ENCODE peak calls at places on chromosomes 11 and 22, in ten cellular contexts. One of them, this sample, is unnamed.
A peak's percentile ranks its signal among the peaks of the same experiment; 100 is the strongest.

GRCh38 chr11:304915-305833 is 2.4 kb upstream of the IFITM2 start:
- DNase-seq in colonic mucosa: peak; percentile 67
- DNase-seq in HCT116: no peak
- DNase-seq in mesendoderm: peak; percentile 81
- DNase-seq in mammary epithelial cell: peak; percentile 25
- DNase-seq in keratinocyte: no peak
- DNase-seq in GM23248: peak; percentile 87
- DNase-seq in endothelial cell of umbilical vein: peak; percentile 78
- DNase-seq in endodermal cell: peak; percentile 86
- DNase-seq in neural progenitor cell: peak; percentile 81
- DNase-seq in this sample: peak; percentile 93

GRCh38 chr11:72686639-72687215 is 12.5 kb upstream of the PDE2A start:
- DNase-seq in endodermal cell: no peak
- DNase-seq in GM23248: peak; percentile 42
- DNase-seq in keratinocyte: no peak
- DNase-seq in endothelial cell of umbilical vein: no peak
- DNase-seq in neural progenitor cell: no peak
- DNase-seq in HCT116: no peak
- DNase-seq in colonic mucosa: no peak
- DNase-seq in mesendoderm: no peak
- DNase-seq in mammary epithelial cell: no peak
- DNase-seq in this sample: no peak

GRCh38 chr11:134908583-134908982 is 496.5 kb upstream of the B3GAT1 start:
- DNase-seq in neural progenitor cell: no peak
- DNase-seq in HCT116: no peak
- DNase-seq in endodermal cell: no peak
- DNase-seq in GM23248: no peak
- DNase-seq in colonic mucosa: no peak
- DNase-seq in keratinocyte: no peak
- DNase-seq in mammary epithelial cell: no peak
- DNase-seq in endothelial cell of umbilical vein: no peak
- DNase-seq in mesendoderm: peak; percentile 6
- DNase-seq in this sample: no peak

GRCh38 chr11:69300124-69301032 is 6.4 kb downstream of the MYEOV start:
- DNase-seq in mammary epithelial cell: peak; percentile 52
- DNase-seq in endothelial cell of umbilical vein: no peak
- DNase-seq in neural progenitor cell: no peak
- DNase-seq in HCT116: no peak
- DNase-seq in mesendoderm: no peak
- DNase-seq in keratinocyte: no peak
- DNase-seq in colonic mucosa: no peak
- DNase-seq in endodermal cell: no peak
- DNase-seq in GM23248: peak; percentile 96
- DNase-seq in this sample: no peak

GRCh38 chr11:65423516-65424199 is 1.1 kb downstream of the NEAT1 start:
- DNase-seq in HCT116: no peak
- DNase-seq in keratinocyte: no peak
- DNase-seq in colonic mucosa: peak; percentile 51
- DNase-seq in mesendoderm: no peak
- DNase-seq in endodermal cell: peak; percentile 59
- DNase-seq in mammary epithelial cell: peak; percentile 25
- DNase-seq in neural progenitor cell: no peak
- DNase-seq in endothelial cell of umbilical vein: peak; percentile 28
- DNase-seq in GM23248: peak; percentile 48
- DNase-seq in this sample: no peak

GRCh38 chr11:119999220-119999619 is 138.7 kb downstream of the TRIM29 start:
- DNase-seq in mesendoderm: peak; percentile 86
- DNase-seq in GM23248: peak; percentile 5
- DNase-seq in neural progenitor cell: peak; percentile 54
- DNase-seq in mammary epithelial cell: peak; percentile 6
- DNase-seq in endodermal cell: peak; percentile 80
- DNase-seq in HCT116: no peak
- DNase-seq in keratinocyte: no peak
- DNase-seq in endothelial cell of umbilical vein: no peak
- DNase-seq in colonic mucosa: no peak
- DNase-seq in this sample: no peak

GRCh38 chr22:40387758-40388157 is 17.4 kb downstream of the SGSM3 start:
- DNase-seq in colonic mucosa: peak; percentile 61
- DNase-seq in keratinocyte: no peak
- DNase-seq in endodermal cell: no peak
- DNase-seq in GM23248: no peak
- DNase-seq in endothelial cell of umbilical vein: no peak
- DNase-seq in HCT116: no peak
- DNase-seq in mesendoderm: no peak
- DNase-seq in neural progenitor cell: no peak
- DNase-seq in mammary epithelial cell: no peak
- DNase-seq in this sample: no peak

GRCh38 chr22:27845603-27846100 is 44.1 kb upstream of the MN1 start:
- DNase-seq in GM23248: no peak
- DNase-seq in mesendoderm: peak; percentile 48
- DNase-seq in endodermal cell: peak; percentile 59
- DNase-seq in neural progenitor cell: no peak
- DNase-seq in HCT116: no peak
- DNase-seq in keratinocyte: no peak
- DNase-seq in endothelial cell of umbilical vein: no peak
- DNase-seq in colonic mucosa: no peak
- DNase-seq in mammary epithelial cell: no peak
- DNase-seq in this sample: no peak

GRCh38 chr11:114301927-114302326 is 5.7 kb downstream of the NNMT start:
- DNase-seq in colonic mucosa: no peak
- DNase-seq in GM23248: no peak
- DNase-seq in mesendoderm: no peak
- DNase-seq in HCT116: no peak
- DNase-seq in mammary epithelial cell: no peak
- DNase-seq in keratinocyte: no peak
- DNase-seq in endothelial cell of umbilical vein: no peak
- DNase-seq in endodermal cell: no peak
- DNase-seq in neural progenitor cell: no peak
- DNase-seq in this sample: no peak

GRCh38 chr11:114302663-114303062 is 6.5 kb downstream of the NNMT start:
- DNase-seq in mesendoderm: no peak
- DNase-seq in mammary epithelial cell: no peak
- DNase-seq in keratinocyte: no peak
- DNase-seq in neural progenitor cell: peak; percentile 72
- DNase-seq in endodermal cell: no peak
- DNase-seq in colonic mucosa: no peak
- DNase-seq in endothelial cell of umbilical vein: no peak
- DNase-seq in HCT116: no peak
- DNase-seq in GM23248: no peak
- DNase-seq in this sample: no peak

GRCh38 chr11:114304969-114305368 is 8.8 kb downstream of the NNMT start:
- DNase-seq in HCT116: no peak
- DNase-seq in GM23248: no peak
- DNase-seq in mesendoderm: no peak
- DNase-seq in keratinocyte: no peak
- DNase-seq in endothelial cell of umbilical vein: no peak
- DNase-seq in endodermal cell: no peak
- DNase-seq in neural progenitor cell: no peak
- DNase-seq in mammary epithelial cell: no peak
- DNase-seq in colonic mucosa: no peak
- DNase-seq in this sample: no peak

GRCh38 chr11:114301088-114301487 is 4.9 kb downstream of the NNMT start:
- DNase-seq in endodermal cell: no peak
- DNase-seq in GM23248: no peak
- DNase-seq in mesendoderm: no peak
- DNase-seq in neural progenitor cell: no peak
- DNase-seq in endothelial cell of umbilical vein: no peak
- DNase-seq in keratinocyte: no peak
- DNase-seq in mammary epithelial cell: no peak
- DNase-seq in colonic mucosa: no peak
- DNase-seq in HCT116: no peak
- DNase-seq in this sample: no peak

DNA sequence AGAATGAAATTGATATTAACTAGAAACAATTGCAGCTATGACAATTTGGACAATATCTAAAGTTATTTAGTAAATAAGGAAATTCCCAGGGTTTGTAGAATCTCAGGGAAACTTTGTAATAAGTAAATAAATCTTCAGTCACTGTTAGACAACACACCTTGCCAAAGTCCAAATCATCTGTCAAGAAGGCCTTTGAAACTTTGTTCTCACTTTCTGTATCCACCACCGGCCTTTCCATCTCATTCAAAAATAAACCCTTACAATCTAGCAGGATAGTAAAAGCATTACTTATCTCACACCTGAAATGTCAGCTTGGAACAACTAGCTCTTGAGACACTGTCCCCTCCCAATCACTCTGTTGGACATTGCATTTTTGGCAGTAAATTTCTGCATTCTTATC is 7.9 kb downstream of the NNMT start:
- DNase-seq in colonic mucosa: no peak
- DNase-seq in endothelial cell of umbilical vein: no peak
- DNase-seq in mesendoderm: no peak
- DNase-seq in HCT116: no peak
- DNase-seq in keratinocyte: no peak
- DNase-seq in endodermal cell: no peak
- DNase-seq in neural progenitor cell: no peak
- DNase-seq in mammary epithelial cell: no peak
- DNase-seq in GM23248: no peak
- DNase-seq in this sample: no peak
- H3K4me3 ChIP-seq in colonic mucosa: no peak overlapping the region
- H3K4me3 ChIP-seq in endothelial cell of umbilical vein: no peak overlapping the region
- H3K4me3 ChIP-seq in mesendoderm: no peak overlapping the region
- H3K4me3 ChIP-seq in HCT116: no peak overlapping the region
- H3K4me3 ChIP-seq in keratinocyte: no peak overlapping the region
- H3K4me3 ChIP-seq in endodermal cell: no peak overlapping the region
- H3K4me3 ChIP-seq in neural progenitor cell: no peak overlapping the region
- H3K4me3 ChIP-seq in mammary epithelial cell: no peak overlapping the region
- H3K4me3 ChIP-seq in GM23248: peak overlapping the region; percentile 99
- H3K4me3 ChIP-seq in this sample: no peak overlapping the region

GRCh38 chr22:25111579-25112517 is 87.8 kb upstream of the CRYBB3 start:
- DNase-seq in HCT116: no peak
- DNase-seq in colonic mucosa: peak; percentile 77
- DNase-seq in endodermal cell: peak; percentile 59
- DNase-seq in keratinocyte: no peak
- DNase-seq in neural progenitor cell: no peak
- DNase-seq in endothelial cell of umbilical vein: peak; percentile 27
- DNase-seq in mammary epithelial cell: no peak
- DNase-seq in mesendoderm: peak; percentile 28
- DNase-seq in GM23248: peak; percentile 7
- DNase-seq in this sample: no peak

GRCh38 chr22:25109878-25110595 is 89.6 kb upstream of the CRYBB3 start:
- DNase-seq in mammary epithelial cell: no peak
- DNase-seq in mesendoderm: no peak
- DNase-seq in colonic mucosa: no peak
- DNase-seq in neural progenitor cell: no peak
- DNase-seq in keratinocyte: no peak
- DNase-seq in endothelial cell of umbilical vein: no peak
- DNase-seq in GM23248: no peak
- DNase-seq in HCT116: no peak
- DNase-seq in endodermal cell: no peak
- DNase-seq in this sample: no peak

GRCh38 chr22:25110596-25110845 is 89.1 kb upstream of the CRYBB3 start:
- DNase-seq in mammary epithelial cell: no peak
- DNase-seq in mesendoderm: no peak
- DNase-seq in colonic mucosa: no peak
- DNase-seq in endothelial cell of umbilical vein: no peak
- DNase-seq in keratinocyte: no peak
- DNase-seq in HCT116: no peak
- DNase-seq in endodermal cell: no peak
- DNase-seq in GM23248: no peak
- DNase-seq in neural progenitor cell: no peak
- DNase-seq in this sample: no peak

GRCh38 chr22:25112538-25113253 is 87.0 kb upstream of the CRYBB3 start:
- DNase-seq in endothelial cell of umbilical vein: peak; percentile 20
- DNase-seq in mammary epithelial cell: no peak
- DNase-seq in neural progenitor cell: no peak
- DNase-seq in HCT116: no peak
- DNase-seq in endodermal cell: no peak
- DNase-seq in GM23248: no peak
- DNase-seq in colonic mucosa: no peak
- DNase-seq in keratinocyte: no peak
- DNase-seq in mesendoderm: peak; percentile 44
- DNase-seq in this sample: no peak

GRCh38 chr22:25110846-25111578 is 88.6 kb upstream of the CRYBB3 start:
- DNase-seq in keratinocyte: peak; percentile 45
- DNase-seq in colonic mucosa: peak; percentile 78
- DNase-seq in neural progenitor cell: peak; percentile 91
- DNase-seq in endodermal cell: peak; percentile 93
- DNase-seq in mammary epithelial cell: peak; percentile 87
- DNase-seq in GM23248: peak; percentile 79
- DNase-seq in mesendoderm: peak; percentile 97
- DNase-seq in endothelial cell of umbilical vein: peak; percentile 96
- DNase-seq in HCT116: peak; percentile 72
- DNase-seq in this sample: peak; percentile 49
- H3K9ac ChIP-seq in keratinocyte: peak overlapping the region; percentile 73
- H3K9ac ChIP-seq in colonic mucosa: peak overlapping the region; percentile 78
- H3K9ac ChIP-seq in neural progenitor cell: no peak overlapping the region
- H3K9ac ChIP-seq in endodermal cell: peak overlapping the region; percentile 92
- H3K9ac ChIP-seq in mammary epithelial cell: peak overlapping the region; percentile 82
- H3K9ac ChIP-seq in GM23248: peak overlapping the region; percentile 51
- H3K9ac ChIP-seq in mesendoderm: peak overlapping the region; percentile 75
- H3K9ac ChIP-seq in endothelial cell of umbilical vein: peak overlapping the region; percentile 79
- H3K9ac ChIP-seq in HCT116: peak overlapping the region; percentile 63
- H3K9ac ChIP-seq in this sample: peak overlapping the region; percentile 94

GRCh38 chr11:47393163-47394049 is 15.0 kb upstream of the SLC39A13 start:
- DNase-seq in mammary epithelial cell: no peak
- DNase-seq in endodermal cell: no peak
- DNase-seq in colonic mucosa: no peak
- DNase-seq in neural progenitor cell: peak; percentile 0
- DNase-seq in GM23248: peak; percentile 89
- DNase-seq in keratinocyte: no peak
- DNase-seq in endothelial cell of umbilical vein: peak; percentile 51
- DNase-seq in mesendoderm: no peak
- DNase-seq in HCT116: no peak
- DNase-seq in this sample: no peak

GRCh38 chr11:47396049-47396320 is 12.4 kb upstream of the SLC39A13 start:
- DNase-seq in keratinocyte: no peak
- DNase-seq in colonic mucosa: no peak
- DNase-seq in endodermal cell: no peak
- DNase-seq in mesendoderm: no peak
- DNase-seq in mammary epithelial cell: no peak
- DNase-seq in neural progenitor cell: peak; percentile 1
- DNase-seq in GM23248: no peak
- DNase-seq in endothelial cell of umbilical vein: no peak
- DNase-seq in HCT116: no peak
- DNase-seq in this sample: no peak

GRCh38 chr11:47394050-47394321 is 14.4 kb upstream of the SLC39A13 start:
- DNase-seq in endodermal cell: no peak
- DNase-seq in HCT116: no peak
- DNase-seq in mammary epithelial cell: no peak
- DNase-seq in GM23248: no peak
- DNase-seq in mesendoderm: no peak
- DNase-seq in keratinocyte: no peak
- DNase-seq in endothelial cell of umbilical vein: no peak
- DNase-seq in neural progenitor cell: no peak
- DNase-seq in colonic mucosa: no peak
- DNase-seq in this sample: no peak

GRCh38 chr11:47394322-47395224 is 13.8 kb upstream of the SLC39A13 start:
- DNase-seq in mesendoderm: no peak
- DNase-seq in endothelial cell of umbilical vein: peak; percentile 93
- DNase-seq in HCT116: no peak
- DNase-seq in neural progenitor cell: peak; percentile 2
- DNase-seq in endodermal cell: peak; percentile 49
- DNase-seq in keratinocyte: no peak
- DNase-seq in GM23248: no peak
- DNase-seq in mammary epithelial cell: no peak
- DNase-seq in colonic mucosa: no peak
- DNase-seq in this sample: no peak

GRCh38 chr11:47395225-47396048 is 13.0 kb upstream of the SLC39A13 start:
- DNase-seq in GM23248: no peak
- DNase-seq in mammary epithelial cell: no peak
- DNase-seq in endothelial cell of umbilical vein: no peak
- DNase-seq in keratinocyte: no peak
- DNase-seq in colonic mucosa: no peak
- DNase-seq in HCT116: no peak
- DNase-seq in endodermal cell: no peak
- DNase-seq in mesendoderm: no peak
- DNase-seq in neural progenitor cell: no peak
- DNase-seq in this sample: no peak
- H3K4me3 ChIP-seq in GM23248: no peak overlapping the region
- H3K4me3 ChIP-seq in mammary epithelial cell: no peak overlapping the region
- H3K4me3 ChIP-seq in endothelial cell of umbilical vein: no peak overlapping the region
- H3K4me3 ChIP-seq in keratinocyte: no peak overlapping the region
- H3K4me3 ChIP-seq in colonic mucosa: peak overlapping the region; percentile 6
- H3K4me3 ChIP-seq in HCT116: no peak overlapping the region
- H3K4me3 ChIP-seq in endodermal cell: no peak overlapping the region
- H3K4me3 ChIP-seq in mesendoderm: no peak overlapping the region
- H3K4me3 ChIP-seq in neural progenitor cell: no peak overlapping the region
- H3K4me3 ChIP-seq in this sample: no peak overlapping the region

GRCh38 chr11:128480066-128480465 is 107.3 kb downstream of the ETS1 start:
- DNase-seq in mammary epithelial cell: no peak
- DNase-seq in neural progenitor cell: no peak
- DNase-seq in colonic mucosa: no peak
- DNase-seq in mesendoderm: no peak
- DNase-seq in GM23248: no peak
- DNase-seq in endothelial cell of umbilical vein: no peak
- DNase-seq in HCT116: no peak
- DNase-seq in endodermal cell: no peak
- DNase-seq in keratinocyte: no peak
- DNase-seq in this sample: no peak
- H3K9ac ChIP-seq in mammary epithelial cell: no peak overlapping the region
- H3K9ac ChIP-seq in neural progenitor cell: no peak overlapping the region
- H3K9ac ChIP-seq in colonic mucosa: no peak overlapping the region
- H3K9ac ChIP-seq in mesendoderm: no peak overlapping the region
- H3K9ac ChIP-seq in GM23248: no peak overlapping the region
- H3K9ac ChIP-seq in endothelial cell of umbilical vein: no peak overlapping the region
- H3K9ac ChIP-seq in HCT116: no peak overlapping the region
- H3K9ac ChIP-seq in endodermal cell: no peak overlapping the region
- H3K9ac ChIP-seq in keratinocyte: no peak overlapping the region
- H3K9ac ChIP-seq in this sample: no peak overlapping the region

This sample was measured in NT2/D1.